ENCODE peak calls at places on chromosomes 3 and 15, in nine cellular contexts. P is astrocyte, T is AG09309, G is IMR-90, A is A549, Y is MM.1S, U is cardiac fibroblast, L is transverse colon, N is right lobe of liver. X is an unnamed sample.

GRCh38 chr15:69576035-69576526 is 123.5 kb downstream of the RPLP1 start:
- DNase-seq in P (no peak), T (no peak), G (no peak), A (peak), Y (peak), U (peak), L (peak), N (peak), X (no peak)

GRCh38 chr15:80798911-80799310 is 19.7 kb downstream of the CEMIP start:
- DNase-seq in P (no peak), T (no peak), G (no peak), A (no peak), Y (no peak), U (no peak), L (no peak), N (no peak), X (no peak)

GRCh38 chr3:28467414-28467813 is 118.8 kb upstream of the AZI2 start:
- DNase-seq in P (no peak), T (no peak), G (no peak), A (no peak), Y (no peak), U (peak), L (no peak), N (no peak), X (no peak)

GRCh38 chr3:153070153-153070868 is 91.7 kb upstream of the RAP2B start:
- DNase-seq in P (peak), T (peak), G (peak), A (peak), Y (peak), U (peak), L (no peak), N (no peak), X (no peak)

GRCh38 chr3:189049458-189050231 is 122.1 kb upstream of the TPRG1 start:
- DNase-seq in P (no peak), T (no peak), G (no peak), A (no peak), Y (peak), U (peak), L (no peak), N (no peak), X (no peak)

GRCh38 chr3:39024497-39024896 is 27.2 kb downstream of the SCN11A start:
- DNase-seq in P (no peak), T (no peak), G (no peak), A (no peak), Y (no peak), U (no peak), L (no peak), N (no peak), X (no peak)

GRCh38 chr3:154888386-154888785 is 191.7 kb upstream of the MME start:
- DNase-seq in P (no peak), T (no peak), G (no peak), A (no peak), Y (no peak), U (no peak), L (no peak), N (no peak), X (no peak)

GRCh38 chr3:39064646-39065045 is 12.8 kb downstream of the WDR48 start:
- DNase-seq in P (peak), T (peak), G (peak), A (no peak), Y (no peak), U (peak), L (no peak), N (no peak), X (no peak)

GRCh38 chr15:67824900-67825879 is at the start of gene SKOR1:
- DNase-seq in P (peak), T (no peak), G (peak), A (peak), Y (no peak), U (peak), L (no peak), N (no peak), X (no peak)

GRCh38 chr3:100796556-100796955 is 87.3 kb downstream of the TFG start:
- DNase-seq in P (peak), T (no peak), G (peak), A (peak), Y (peak), U (peak), L (no peak), N (no peak), X (no peak)

GRCh38 chr3:46978985-46979944 is at the start of gene NBEAL2:
- DNase-seq in P (peak), T (peak), G (peak), A (peak), Y (peak), U (peak), L (peak), N (peak), X (peak)

GRCh38 chr15:93071469-93071891 is 17.5 kb downstream of the RGMA start:
- DNase-seq in P (no peak), T (no peak), G (no peak), A (no peak), Y (no peak), U (peak), L (no peak), N (no peak), X (no peak)

GRCh38 chr3:69822501-69822900 is 83.2 kb downstream of the MITF start:
- DNase-seq in P (peak), T (no peak), G (no peak), A (no peak), Y (no peak), U (no peak), L (no peak), N (no peak), X (no peak)

GRCh38 chr3:79039192-79039591 is 728.6 kb downstream of the ROBO1 start:
- DNase-seq in P (peak), T (no peak), G (peak), A (no peak), Y (no peak), U (peak), L (no peak), N (no peak), X (no peak)

GRCh38 chr3:187929115-187929828 is 184.0 kb upstream of the BCL6 start:
- DNase-seq in P (no peak), T (no peak), G (no peak), A (no peak), Y (no peak), U (no peak), L (no peak), N (no peak), X (no peak)

GRCh38 chr3:141523615-141524375 is 37.0 kb downstream of the RASA2 start:
- DNase-seq in P (no peak), T (no peak), G (peak), A (no peak), Y (no peak), U (no peak), L (no peak), N (no peak), X (no peak)

GRCh38 chr15:66025972-66026371 is 156.7 kb downstream of the RAB11A start:
- DNase-seq in P (no peak), T (no peak), G (no peak), A (no peak), Y (no peak), U (no peak), L (no peak), N (no peak), X (no peak)

GRCh38 chr3:12393894-12394293 is 90.4 kb upstream of the TSEN2 start:
- DNase-seq in P (peak), T (peak), G (peak), A (peak), Y (no peak), U (peak), L (no peak), N (no peak), X (peak)

GRCh38 chr3:188574885-188575284 is 420.9 kb downstream of the LPP start:
- DNase-seq in P (no peak), T (no peak), G (no peak), A (no peak), Y (no peak), U (no peak), L (no peak), N (no peak), X (no peak)

GRCh38 chr15:68739390-68740075 is 81.2 kb downstream of the ANP32A start:
- DNase-seq in P (no peak), T (no peak), G (no peak), A (no peak), Y (no peak), U (peak), L (no peak), N (no peak), X (no peak)

GRCh38 chr3:8727793-8728517 is 5.6 kb upstream of the CAV3 start:
- DNase-seq in P (no peak), T (no peak), G (no peak), A (no peak), Y (no peak), U (no peak), L (no peak), N (no peak), X (no peak)

GRCh38 chr3:16239082-16239770 is 25.5 kb downstream of the DPH3 start:
- DNase-seq in P (no peak), T (no peak), G (no peak), A (no peak), Y (no peak), U (no peak), L (no peak), N (peak), X (peak)

GRCh38 chr3:170608475-170608874 is 22.6 kb upstream of the SLC7A14 start:
- DNase-seq in P (no peak), T (no peak), G (no peak), A (no peak), Y (no peak), U (no peak), L (no peak), N (no peak), X (no peak)

GRCh38 chr3:73225161-73225861 is 163.9 kb downstream of the EBLN2 start:
- DNase-seq in P (no peak), T (no peak), G (no peak), A (no peak), Y (no peak), U (no peak), L (no peak), N (no peak), X (no peak)

GRCh38 chr3:128578346-128578745 is 72.3 kb downstream of the RPN1 start:
- DNase-seq in P (no peak), T (no peak), G (no peak), A (no peak), Y (no peak), U (no peak), L (no peak), N (no peak), X (no peak)

GRCh38 chr3:72887723-72888545 is at the start of gene GXYLT2:
- DNase-seq in P (peak), T (no peak), G (peak), A (peak), Y (peak), U (peak), L (peak), N (peak), X (no peak)

GRCh38 chr15:64651573-64652260 is 123.7 kb downstream of the RBPMS2 start:
- DNase-seq in P (no peak), T (no peak), G (peak), A (no peak), Y (peak), U (no peak), L (no peak), N (peak), X (peak)

GRCh38 chr3:188901126-188901525 is 270.6 kb upstream of the TPRG1 start:
- DNase-seq in P (peak), T (no peak), G (peak), A (no peak), Y (no peak), U (peak), L (no peak), N (no peak), X (no peak)

GRCh38 chr3:179416681-179417080 is 34.6 kb downstream of the GNB4 start:
- DNase-seq in P (peak), T (peak), G (peak), A (no peak), Y (no peak), U (peak), L (no peak), N (no peak), X (no peak)

GRCh38 chr3:179418610-179419009 is 32.7 kb downstream of the GNB4 start:
- DNase-seq in P (no peak), T (no peak), G (no peak), A (no peak), Y (no peak), U (no peak), L (no peak), N (no peak), X (no peak)

GRCh38 chr3:179425075-179425474 is 26.2 kb downstream of the GNB4 start:
- DNase-seq in P (no peak), T (no peak), G (no peak), A (no peak), Y (no peak), U (no peak), L (no peak), N (no peak), X (no peak)

GRCh38 chr3:179421500-179421899 is 29.8 kb downstream of the GNB4 start:
- DNase-seq in P (no peak), T (no peak), G (peak), A (peak), Y (no peak), U (peak), L (no peak), N (no peak), X (peak)
- TF ChIP-seq CTCF in P (peak), T (peak), G (peak), A (peak), Y (peak), U (peak), L (no peak), N (peak), X (peak)

GRCh38 chr3:143168518-143169192 is 49.1 kb downstream of the CHST2 start:
- DNase-seq in P (peak), T (no peak), G (peak), A (no peak), Y (no peak), U (peak), L (no peak), N (no peak), X (no peak)
- H3K4me3 ChIP-seq in P (no peak), T (no peak), G (no peak), A (no peak), Y (no peak), U (no peak), L (no peak), N (no peak), X (no peak)

GRCh38 chr3:50237133-50237651 is 1.2 kb downstream of the GNAI2 start:
- DNase-seq in P (no peak), T (no peak), G (no peak), A (no peak), Y (no peak), U (peak), L (no peak), N (no peak), X (no peak)

GRCh38 chr3:50237754-50238548 is 1.9 kb downstream of the GNAI2 start:
- DNase-seq in P (peak), T (peak), G (peak), A (no peak), Y (peak), U (peak), L (peak), N (peak), X (no peak)

GRCh38 chr3:50239649-50240048 is 3.6 kb downstream of the GNAI2 start:
- DNase-seq in P (no peak), T (no peak), G (no peak), A (no peak), Y (no peak), U (no peak), L (no peak), N (no peak), X (no peak)

GRCh38 chr3:50236484-50237132 is 604 bp downstream of the GNAI2 start:
- DNase-seq in P (no peak), T (no peak), G (no peak), A (no peak), Y (no peak), U (no peak), L (no peak), N (no peak), X (no peak)

DNA sequence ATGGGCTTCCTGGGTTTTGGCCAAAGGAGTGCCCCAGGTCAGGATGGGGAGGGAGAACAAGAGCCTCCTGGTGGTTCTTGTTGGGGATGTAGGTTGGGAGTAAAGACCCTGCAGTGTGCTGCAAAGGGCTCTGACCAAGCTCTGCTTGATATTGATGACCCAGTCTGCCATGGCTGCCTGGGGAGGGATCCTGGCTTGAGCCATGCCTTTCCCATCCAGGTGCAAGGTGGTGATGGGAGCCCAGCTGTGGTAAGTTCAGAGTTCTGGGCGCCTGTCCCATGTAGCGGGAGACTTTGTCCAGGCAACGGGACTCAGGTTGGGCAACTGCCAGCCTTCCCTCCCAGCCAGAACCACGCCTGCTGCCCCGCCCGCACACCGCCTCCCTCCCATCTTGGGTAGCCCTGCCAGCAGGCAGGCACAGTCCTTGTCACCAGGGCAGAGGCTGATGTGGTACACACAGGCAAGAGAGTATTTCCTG is 2.6 kb downstream of the GNAI2 start:
- DNase-seq in P (no peak), T (no peak), G (no peak), A (peak), Y (no peak), U (peak), L (peak), N (peak), X (peak)
- TF ChIP-seq CTCF in P (no peak), T (no peak), G (no peak), A (no peak), Y (no peak), U (peak), L (no peak), N (no peak), X (no peak)

GRCh38 chr3:112846764-112847163 is at the start of gene CD200R1L:
- DNase-seq in P (no peak), T (no peak), G (no peak), A (no peak), Y (no peak), U (no peak), L (no peak), N (no peak), X (no peak)

GRCh38 chr3:112845772-112846171 is 892 bp downstream of the CD200R1L start:
- DNase-seq in P (no peak), T (no peak), G (no peak), A (no peak), Y (no peak), U (no peak), L (no peak), N (no peak), X (no peak)

GRCh38 chr3:112847692-112848091 is 1.0 kb upstream of the CD200R1L start:
- DNase-seq in P (no peak), T (no peak), G (no peak), A (no peak), Y (peak), U (no peak), L (peak), N (no peak), X (no peak)

GRCh38 chr3:112848196-112848595 is 1.5 kb upstream of the CD200R1L start:
- DNase-seq in P (no peak), T (no peak), G (no peak), A (no peak), Y (peak), U (no peak), L (no peak), N (no peak), X (no peak)
- H3K4me3 ChIP-seq in P (no peak), T (no peak), G (peak), A (no peak), Y (no peak), U (no peak), L (no peak), N (no peak), X (no peak)

GRCh38 chr3:149356044-149356592 is 21.3 kb downstream of the TM4SF1 start:
- DNase-seq in P (no peak), T (no peak), G (no peak), A (no peak), Y (no peak), U (no peak), L (no peak), N (no peak), X (no peak)

GRCh38 chr3:149353581-149354184 is 20.2 kb upstream of the TM4SF18 start:
- DNase-seq in P (no peak), T (no peak), G (no peak), A (no peak), Y (no peak), U (peak), L (no peak), N (no peak), X (no peak)

GRCh38 chr3:149356630-149357029 is 20.8 kb downstream of the TM4SF1 start:
- DNase-seq in P (peak), T (no peak), G (peak), A (no peak), Y (no peak), U (no peak), L (no peak), N (no peak), X (no peak)

DNA sequence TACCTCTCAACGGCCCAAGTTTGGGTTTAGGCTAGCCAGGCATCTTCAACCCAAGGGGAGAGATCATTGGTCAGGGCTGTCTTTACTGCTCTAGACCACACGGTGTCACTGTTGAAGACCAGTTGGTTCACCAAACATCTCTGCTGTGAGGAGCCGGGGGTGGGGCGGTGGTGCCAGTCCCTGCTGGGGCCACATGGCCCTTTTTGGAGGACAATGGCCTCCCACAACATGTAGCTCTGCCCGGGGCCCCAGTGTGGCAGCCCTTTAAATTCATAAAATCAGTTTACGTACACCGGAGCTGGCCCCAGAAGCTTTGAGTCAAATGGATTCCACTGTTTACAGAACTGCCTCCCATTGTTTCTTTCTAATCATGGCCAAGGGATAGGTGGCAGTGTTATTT is 19.1 kb upstream of the TM4SF18 start:
- DNase-seq in P (no peak), T (no peak), G (peak), A (peak), Y (peak), U (peak), L (peak), N (peak), X (no peak)
- TF ChIP-seq CTCF in P (peak), T (peak), G (peak), A (peak), Y (peak), U (peak), L (peak), N (peak), X (peak)

GRCh38 chr3:35665390-35666055 is 26.2 kb downstream of the ARPP21 start:
- DNase-seq in P (peak), T (no peak), G (peak), A (no peak), Y (no peak), U (peak), L (no peak), N (no peak), X (no peak)
- H3K4me3 ChIP-seq in P (no peak), T (no peak), G (no peak), A (no peak), Y (no peak), U (no peak), L (no peak), N (no peak), X (no peak)